ENCODE peak calls at places on chromosomes 4 and X, in seven cellular contexts. U, Z, R, P, O, D and H are unnamed samples.

GRCh38 chr4:140851032-140851636 is 94.9 kb upstream of the TBC1D9 start:
- DNase-seq in O (peak), Z (no peak), D (peak), R (peak), P (peak), U (peak), H (no peak)

GRCh38 chr4:177051473-177052060 is 258.1 kb upstream of the NEIL3 start:
- DNase-seq in D (peak), O (no peak), U (peak), Z (no peak), R (peak), P (no peak), H (no peak)

GRCh38 chrX:43505759-43506158 is 150.3 kb upstream of the MAOA start:
- DNase-seq in O (no peak), R (no peak), D (no peak), P (no peak), U (no peak), Z (no peak), H (no peak)

GRCh38 chrX:125131146-125131545 is 188.5 kb upstream of the TEX13C start:
- DNase-seq in P (no peak), U (no peak), R (no peak), Z (no peak), D (peak), O (no peak), H (no peak)

GRCh38 chr4:121216438-121216837 is 52.3 kb upstream of the TNIP3 start:
- DNase-seq in U (no peak), Z (no peak), D (peak), P (no peak), R (no peak), O (no peak), H (no peak)

GRCh38 chr4:15234101-15234500 is 193.7 kb upstream of the C1QTNF7 start:
- DNase-seq in Z (no peak), D (peak), R (no peak), O (no peak), P (peak), U (no peak), H (no peak)

GRCh38 chr4:33425916-33426315 is 2705.7 kb downstream of the PCDH7 start:
- DNase-seq in Z (no peak), D (no peak), R (no peak), U (no peak), P (no peak), O (no peak), H (no peak)

GRCh38 chr4:38837334-38837733 is 19.3 kb downstream of the TLR6 start:
- DNase-seq in R (no peak), Z (no peak), U (no peak), P (no peak), D (no peak), O (no peak), H (no peak)

GRCh38 chrX:74449937-74450330 is 28.6 kb downstream of the SLC16A2 start:
- DNase-seq in O (no peak), D (peak), P (no peak), U (no peak), Z (no peak), R (no peak), H (no peak)

GRCh38 chr4:55008166-55009056 is 117.0 kb downstream of the KDR start:
- DNase-seq in U (no peak), O (no peak), D (peak), R (no peak), Z (no peak), P (no peak), H (no peak)

GRCh38 chr4:144189121-144189520 is 48.6 kb upstream of the GYPA start:
- DNase-seq in P (no peak), U (no peak), O (no peak), R (no peak), D (no peak), Z (no peak), H (no peak)

GRCh38 chr4:2394544-2394943 is 23.9 kb downstream of the ZFYVE28 start:
- DNase-seq in O (no peak), P (no peak), Z (no peak), U (no peak), D (no peak), R (no peak), H (no peak)

GRCh38 chrX:129825746-129826505 is 17.8 kb downstream of the ZDHHC9 start:
- DNase-seq in U (no peak), R (no peak), O (no peak), Z (no peak), P (no peak), D (no peak), H (no peak)

GRCh38 chrX:129836827-129837226 is 6.9 kb downstream of the ZDHHC9 start:
- DNase-seq in Z (no peak), O (no peak), P (no peak), D (no peak), R (no peak), U (no peak), H (no peak)

GRCh38 chrX:129833153-129834004 is 10.3 kb downstream of the ZDHHC9 start:
- DNase-seq in R (no peak), Z (no peak), U (no peak), O (no peak), D (peak), P (peak), H (no peak)

DNA sequence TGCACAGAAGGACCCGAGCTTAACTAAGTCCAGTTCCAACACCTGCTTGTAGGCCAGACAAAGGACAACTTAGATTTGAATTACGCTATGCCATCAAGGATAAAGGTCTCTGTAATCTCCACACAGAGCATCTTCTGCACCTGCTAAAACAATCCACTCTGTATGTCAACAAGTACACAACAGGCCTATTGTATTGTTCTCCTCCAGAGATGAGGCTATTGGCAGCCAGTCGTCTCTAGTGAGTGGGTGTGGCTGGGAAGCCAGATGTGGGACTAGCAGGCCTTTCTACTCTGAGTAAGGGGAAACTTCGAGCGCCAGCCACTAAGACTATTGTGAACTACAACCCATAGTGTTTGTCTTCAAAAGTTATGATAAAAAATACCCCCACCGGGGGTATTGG is 12.2 kb downstream of the ZDHHC9 start:
- DNase-seq in Z (no peak), R (no peak), D (no peak), O (no peak), U (no peak), P (no peak), H (peak)
- H3K27ac ChIP-seq in Z (no peak), R (no peak), D (no peak), O (no peak), U (no peak), P (no peak), H (peak)

GRCh38 chr4:155541716-155542115 is 124.9 kb upstream of the GUCY1A1 start:
- DNase-seq in D (no peak), P (no peak), U (no peak), O (no peak), R (no peak), Z (no peak), H (no peak)

GRCh38 chr4:155540698-155541097 is 126.0 kb upstream of the GUCY1A1 start:
- DNase-seq in P (no peak), O (no peak), Z (no peak), R (no peak), U (no peak), D (no peak), H (no peak)

GRCh38 chr4:155544547-155544946 is 122.1 kb upstream of the GUCY1A1 start:
- DNase-seq in P (no peak), D (no peak), U (no peak), O (no peak), R (no peak), Z (no peak), H (no peak)

GRCh38 chr4:155543126-155543765 is 123.4 kb upstream of the GUCY1A1 start:
- DNase-seq in U (no peak), Z (no peak), O (no peak), D (peak), R (no peak), P (no peak), H (no peak)

GRCh38 chr4:155542415-155542814 is 124.2 kb upstream of the GUCY1A1 start:
- DNase-seq in O (no peak), R (no peak), D (no peak), P (no peak), U (no peak), Z (no peak), H (no peak)
- H3K27ac ChIP-seq in O (no peak), R (no peak), D (no peak), P (no peak), U (no peak), Z (no peak), H (no peak)

GRCh38 chr4:56656346-56656643 is 24.8 kb downstream of the HOPX start:
- DNase-seq in U (no peak), R (no peak), Z (no peak), D (peak), O (no peak), P (no peak), H (no peak)
- H3K27ac ChIP-seq in U (no peak), R (peak), Z (no peak), D (no peak), O (no peak), P (no peak), H (no peak)

GRCh38 chrX:40663078-40663740 is 15.8 kb upstream of the CXorf38 start:
- DNase-seq in Z (no peak), R (no peak), D (no peak), U (no peak), O (no peak), P (no peak), H (no peak)
- H3K27ac ChIP-seq in Z (no peak), R (no peak), D (no peak), U (no peak), O (no peak), P (no peak), H (no peak)

GRCh38 chr4:88738714-88739366 is 41.2 kb upstream of the NAP1L5 start:
- DNase-seq in D (no peak), Z (no peak), P (no peak), R (peak), U (no peak), O (no peak), H (no peak)

GRCh38 chr4:88738146-88738545 is 40.5 kb upstream of the NAP1L5 start:
- DNase-seq in O (no peak), Z (no peak), R (no peak), U (no peak), D (no peak), P (no peak), H (no peak)

GRCh38 chr4:88735554-88735953 is 37.9 kb upstream of the NAP1L5 start:
- DNase-seq in Z (no peak), D (no peak), P (no peak), U (no peak), R (no peak), O (no peak), H (no peak)

GRCh38 chr4:88736264-88736663 is 38.6 kb upstream of the NAP1L5 start:
- DNase-seq in O (no peak), U (no peak), Z (no peak), D (no peak), P (no peak), R (no peak), H (no peak)

GRCh38 chr4:88737304-88738015 is 39.8 kb upstream of the NAP1L5 start:
- DNase-seq in O (no peak), D (peak), P (no peak), R (peak), Z (no peak), U (no peak), H (no peak)
- H3K27ac ChIP-seq in O (no peak), D (peak), P (no peak), R (peak), Z (no peak), U (no peak), H (no peak)